ENCODE peak calls at places on chromosome 16, in eight cellular contexts. V is CD8-positive, alpha-beta T cell; P is uterus; A is lung; Q is A549; Y is tibial nerve; I is H9; W is tibial artery. X is an unnamed sample.

GRCh38 chr16:66551362-66551761 is 1.0 kb upstream of the CKLF start:
- DNase-seq in W (no peak), Y (no peak), V (peak), A (no peak), I (peak), P (no peak), Q (peak), X (peak)

GRCh38 chr16:48330847-48331204 is 54.4 kb downstream of the SIAH1 start:
- DNase-seq in V (no peak), Q (no peak), W (no peak), P (no peak), I (no peak), Y (no peak), A (no peak), X (no peak)

GRCh38 chr16:1108299-1109252 is 12.5 kb upstream of the C1QTNF8 start:
- DNase-seq in Y (no peak), I (no peak), A (no peak), W (peak), Q (no peak), P (peak), V (no peak), X (no peak)

GRCh38 chr16:4691666-4692412 is 1.5 kb upstream of the NUDT16L1 start:
- DNase-seq in P (peak), I (no peak), W (peak), V (no peak), Q (no peak), Y (no peak), A (no peak), X (no peak)

GRCh38 chr16:19184823-19185509 is 16.9 kb downstream of the SYT17 start:
- DNase-seq in I (peak), V (no peak), P (no peak), A (no peak), Q (no peak), W (no peak), Y (no peak), X (no peak)

GRCh38 chr16:15880909-15881308 is 7.5 kb downstream of the CEP20 start:
- DNase-seq in A (no peak), V (no peak), P (no peak), Q (no peak), I (no peak), W (no peak), Y (no peak), X (no peak)

GRCh38 chr16:66572356-66572755 is 6.1 kb downstream of the CMTM1 start:
- DNase-seq in Q (no peak), W (no peak), A (no peak), Y (no peak), P (no peak), I (no peak), V (no peak), X (no peak)

GRCh38 chr16:19704321-19705130 is 13.5 kb downstream of the KNOP1 start:
- DNase-seq in W (no peak), P (no peak), Q (peak), Y (peak), A (peak), I (no peak), V (no peak), X (no peak)

GRCh38 chr16:61993076-61993475 is 43.2 kb downstream of the CDH8 start:
- DNase-seq in Y (no peak), P (no peak), W (no peak), I (no peak), A (no peak), V (no peak), Q (no peak), X (no peak)

GRCh38 chr16:9854665-9855064 is 327.6 kb downstream of the GRIN2A start:
- DNase-seq in V (no peak), A (no peak), W (no peak), I (no peak), P (no peak), Y (no peak), Q (no peak), X (no peak)

GRCh38 chr16:67163903-67164558 is 514 bp upstream of the HSF4 start:
- DNase-seq in Q (no peak), I (no peak), W (no peak), P (no peak), A (no peak), Y (no peak), V (no peak), X (peak)

GRCh38 chr16:76947694-76948093 is 243.3 kb upstream of the MON1B start:
- DNase-seq in I (no peak), Q (no peak), V (no peak), A (no peak), W (no peak), Y (no peak), P (no peak), X (no peak)

GRCh38 chr16:89017956-89018604 is 41.1 kb upstream of the CBFA2T3 start:
- DNase-seq in W (peak), P (no peak), Y (no peak), I (no peak), Q (no peak), V (no peak), A (no peak), X (no peak)

GRCh38 chr16:58333937-58334336 is 39.1 kb upstream of the PRSS54 start:
- DNase-seq in A (no peak), V (no peak), Y (no peak), W (no peak), I (no peak), Q (no peak), P (no peak), X (no peak)

GRCh38 chr16:85755929-85756768 is 5.3 kb upstream of the C16orf74 start:
- DNase-seq in I (no peak), Q (no peak), Y (no peak), A (no peak), V (no peak), P (no peak), W (no peak), X (no peak)

DNA sequence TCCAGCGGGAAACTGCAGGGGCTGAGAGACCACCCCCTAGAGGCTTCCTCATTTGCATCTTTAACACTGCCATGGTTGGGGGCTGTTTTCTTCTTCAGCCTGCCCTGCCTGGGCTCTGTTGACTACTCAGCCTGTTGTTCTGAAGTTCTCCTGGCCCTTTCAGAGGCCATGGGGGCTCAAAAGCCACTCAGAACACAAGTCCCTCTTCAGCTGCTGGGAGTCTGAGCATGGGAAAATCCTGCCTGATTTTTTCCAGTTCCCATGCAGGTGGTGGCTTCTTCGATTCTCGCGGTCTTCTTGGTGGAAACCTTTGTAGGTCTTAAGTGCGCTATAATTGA is 36.3 kb downstream of the PLCG2 start:
- DNase-seq in Y (no peak), I (no peak), W (no peak), Q (no peak), P (no peak), A (no peak), V (no peak), X (peak)
- TF ChIP-seq CTCF in Y (no peak), I (peak), W (no peak), Q (no peak), P (no peak), A (no peak), V (no peak), X (peak)

GRCh38 chr16:69012906-69013305 is 92.5 kb upstream of the HAS3 start:
- DNase-seq in V (no peak), P (no peak), A (no peak), Q (no peak), W (no peak), I (no peak), Y (no peak), X (no peak)

GRCh38 chr16:69017036-69017783 is 88.2 kb upstream of the HAS3 start:
- DNase-seq in A (no peak), Q (peak), V (no peak), Y (no peak), P (no peak), I (no peak), W (no peak), X (no peak)

GRCh38 chr16:69013991-69014390 is 91.5 kb upstream of the HAS3 start:
- DNase-seq in V (no peak), I (no peak), Q (no peak), Y (no peak), W (no peak), P (no peak), A (no peak), X (no peak)

GRCh38 chr16:69019811-69020210 is 85.6 kb upstream of the HAS3 start:
- DNase-seq in Q (no peak), P (no peak), V (no peak), I (no peak), A (no peak), W (no peak), Y (no peak), X (no peak)

DNA sequence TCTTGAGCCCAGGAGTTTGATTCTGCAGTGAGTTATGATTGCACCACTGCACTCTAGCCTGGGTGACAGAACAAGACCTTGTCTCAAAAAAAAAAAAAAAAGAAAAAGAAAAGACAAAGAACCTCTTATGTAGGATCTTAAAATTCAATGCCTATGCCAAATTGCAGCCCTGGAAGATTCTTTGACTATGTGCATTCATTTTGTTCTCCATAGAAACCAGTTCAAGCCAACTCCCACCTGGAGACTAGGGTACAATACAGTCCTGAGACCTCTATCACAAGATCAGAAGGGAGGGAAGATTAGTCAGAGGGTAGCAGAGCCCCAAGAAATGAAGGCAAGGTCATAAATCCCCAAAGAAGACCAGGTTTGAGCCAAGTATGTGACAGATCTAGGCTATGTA is 90.6 kb upstream of the HAS3 start:
- DNase-seq in W (no peak), Y (no peak), A (no peak), P (no peak), V (no peak), Q (no peak), I (no peak), X (no peak)
- H3K27ac ChIP-seq in W (no peak), Y (no peak), A (no peak), P (no peak), V (no peak), Q (no peak), I (no peak), X (no peak)

GRCh38 chr16:57143125-57143965 is 42.5 kb downstream of the PSME3IP1 start:
- DNase-seq in V (no peak), P (no peak), A (no peak), Q (no peak), W (peak), I (no peak), Y (no peak), X (no peak)

GRCh38 chr16:57146735-57147134 is 39.1 kb downstream of the PSME3IP1 start:
- DNase-seq in Q (peak), A (no peak), W (no peak), V (no peak), I (peak), Y (no peak), P (no peak), X (peak)

GRCh38 chr16:57144027-57144426 is 41.8 kb downstream of the PSME3IP1 start:
- DNase-seq in W (no peak), A (no peak), Y (no peak), I (no peak), P (no peak), Q (no peak), V (no peak), X (no peak)

GRCh38 chr16:57145964-57146647 is 39.7 kb downstream of the PSME3IP1 start:
- DNase-seq in Y (no peak), V (no peak), A (no peak), I (no peak), Q (no peak), W (no peak), P (no peak), X (no peak)

DNA sequence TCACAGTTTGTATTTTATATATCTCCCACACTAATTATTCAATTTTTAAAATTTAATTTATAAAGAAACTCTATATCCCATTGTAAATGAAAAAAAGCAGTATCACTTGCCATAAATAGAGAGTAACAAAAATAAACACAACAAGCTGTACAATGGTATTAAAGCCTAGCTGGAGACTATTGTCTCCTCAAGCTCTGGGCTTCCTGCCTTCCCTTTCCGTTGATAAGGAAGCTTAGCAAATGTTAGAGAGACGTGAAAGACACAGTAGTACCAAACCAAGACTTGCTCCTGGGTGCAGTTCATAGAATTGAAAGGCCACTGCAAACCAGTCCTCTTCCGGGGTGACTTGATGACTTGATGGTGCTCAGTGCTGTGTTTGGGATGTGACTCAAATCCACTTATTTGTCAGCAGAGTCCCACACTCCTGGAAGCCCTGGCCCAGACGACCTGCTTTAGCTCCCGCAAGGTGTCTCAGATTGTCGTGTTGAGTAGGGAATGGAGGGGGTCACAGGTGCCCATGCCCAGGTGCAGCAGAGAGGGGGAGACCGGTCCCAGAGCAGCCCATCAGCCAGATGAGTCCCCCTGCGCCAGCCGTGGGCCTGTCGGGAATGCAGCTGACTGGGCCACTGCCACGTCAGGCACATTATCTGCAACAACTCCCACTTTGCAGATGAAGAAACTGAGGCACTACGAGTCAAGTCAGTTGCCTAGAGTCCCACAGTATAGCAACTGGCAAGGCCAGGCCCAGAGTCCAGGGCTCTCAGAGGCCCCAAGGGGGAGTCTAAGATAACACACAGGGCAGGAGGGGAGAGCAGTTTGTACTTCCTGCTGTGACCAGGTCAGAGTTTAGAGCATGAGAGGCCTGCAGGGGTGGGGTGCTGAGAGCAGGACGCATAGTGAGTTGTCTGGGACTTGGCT is 40.5 kb downstream of the PSME3IP1 start:
- DNase-seq in A (no peak), V (no peak), P (no peak), I (peak), W (no peak), Q (no peak), Y (no peak), X (no peak)
- TF ChIP-seq CTCF in A (no peak), V (no peak), P (no peak), I (no peak), W (no peak), Q (no peak), Y (no peak), X (no peak)

GRCh38 chr16:29697391-29697790 is 18.4 kb downstream of the QPRT start:
- DNase-seq in Y (no peak), V (no peak), W (no peak), Q (no peak), P (no peak), I (no peak), A (no peak), X (no peak)
- H3K27ac ChIP-seq in Y (no peak), V (no peak), W (no peak), Q (no peak), P (no peak), I (no peak), A (no peak), X (no peak)

GRCh38 chr16:29974291-29975133 is 844 bp downstream of the TAOK2 start:
- DNase-seq in Q (no peak), Y (no peak), V (no peak), P (peak), I (no peak), A (no peak), W (no peak), X (peak)
- TF ChIP-seq CTCF in Q (no peak), Y (no peak), V (no peak), P (peak), I (no peak), A (no peak), W (no peak), X (no peak)

GRCh38 chr16:46762583-46762982 is 14.4 kb upstream of the MYLK3 start:
- DNase-seq in W (no peak), I (no peak), V (no peak), Y (no peak), A (no peak), P (no peak), Q (no peak), X (no peak)
- H3K27ac ChIP-seq in W (no peak), I (no peak), V (no peak), Y (no peak), A (no peak), P (no peak), Q (no peak), X (no peak)